ENCODE peak calls at places on chromosomes 1 and 21, in six cellular contexts. Y is cardiac fibroblast, P is HFF-Myc, H is tibial nerve, T is astrocyte of the spinal cord, W is AG04450. E is an unnamed sample.

GRCh38 chr1:46098043-46098712 is 34.3 kb downstream of the PIK3R3 start:
- DNase-seq in T (no peak), W (no peak), P (no peak), Y (peak; percentile 11), H (no peak), E (no peak)

GRCh38 chr21:34911360-34911759 is 137.7 kb downstream of the RUNX1 start:
- DNase-seq in H (no peak), Y (no peak), W (no peak), T (no peak), P (no peak), E (no peak)

GRCh38 chr1:176735201-176735600 is 272.2 kb downstream of the PAPPA2 start:
- DNase-seq in W (no peak), T (peak; percentile 2), P (no peak), Y (no peak), H (no peak), E (peak; percentile 4)

GRCh38 chr1:11735854-11736745 is at the start of gene AGTRAP:
- DNase-seq in H (peak; percentile 95), P (peak; percentile 70), W (peak; percentile 67), T (peak; percentile 91), Y (peak; percentile 95), E (peak; percentile 64)

GRCh38 chr21:30831194-30831765 is 1.7 kb upstream of the KRTAP7-1 start:
- DNase-seq in W (no peak), T (no peak), H (no peak), P (peak; percentile 2), Y (peak; percentile 22), E (no peak)

GRCh38 chr1:218259800-218260199 is 25.3 kb upstream of the RRP15 start:
- DNase-seq in Y (peak; percentile 17), P (no peak), H (no peak), W (no peak), T (no peak), E (no peak)

GRCh38 chr1:17717595-17717994 is 37.5 kb upstream of the ACTL8 start:
- DNase-seq in Y (no peak), H (no peak), T (no peak), W (no peak), P (no peak), E (no peak)

GRCh38 chr1:5751833-5752714 is 240.2 kb downstream of the NPHP4 start:
- DNase-seq in P (no peak), T (no peak), H (peak; percentile 12), Y (no peak), W (no peak), E (no peak)

GRCh38 chr1:108830119-108831008 is 26.5 kb downstream of the AKNAD1 start:
- DNase-seq in W (peak; percentile 89), P (peak; percentile 96), T (peak; percentile 95), H (peak; percentile 69), Y (peak; percentile 98), E (peak; percentile 52)

GRCh38 chr1:156527584-156527983 is 27.0 kb upstream of the MEF2D start:
- DNase-seq in H (no peak), Y (no peak), P (no peak), W (no peak), T (no peak), E (no peak)
- TF ChIP-seq CTCF in H (no peak), Y (no peak), P (no peak), W (no peak), T (no peak), E (no peak)

DNA sequence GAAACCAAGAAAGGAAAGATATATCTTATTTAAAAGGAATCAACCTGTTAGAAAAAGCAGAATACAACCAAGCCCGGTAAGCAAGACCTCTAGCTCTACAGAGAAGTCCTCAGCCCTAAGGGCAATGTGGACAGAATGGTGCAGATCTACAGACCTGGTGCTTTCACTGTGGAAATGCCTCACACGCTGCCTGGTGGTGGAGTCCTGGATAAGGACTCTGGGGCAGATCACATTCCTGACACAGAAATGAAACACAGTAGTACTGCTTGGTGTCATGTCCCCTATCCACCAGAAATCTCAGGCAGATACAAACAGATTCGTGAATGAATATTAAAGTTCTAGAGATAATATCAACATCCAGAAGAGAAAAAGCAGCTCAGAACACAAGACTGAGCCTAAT is 6.8 kb downstream of the CNN3 start:
- DNase-seq in P (no peak), T (no peak), H (no peak), W (no peak), Y (no peak), E (no peak)
- H3K4me3 ChIP-seq in P (no peak overlapping the region), T (no peak overlapping the region), H (peak overlapping the region; percentile 8), W (no peak overlapping the region), Y (no peak overlapping the region), E (peak overlapping the region; percentile 4)

GRCh38 chr1:212313616-212314015 is 28.4 kb downstream of the PPP2R5A start:
- DNase-seq in Y (peak; percentile 34), T (peak; percentile 76), H (no peak), W (no peak), P (peak; percentile 62), E (peak; percentile 77)

GRCh38 chr1:212311836-212312497 is 26.8 kb downstream of the PPP2R5A start:
- DNase-seq in W (no peak), T (no peak), H (no peak), P (no peak), Y (peak; percentile 60), E (no peak)

GRCh38 chr1:212315184-212315583 is 30.0 kb downstream of the PPP2R5A start:
- DNase-seq in W (no peak), H (no peak), P (no peak), Y (no peak), T (no peak), E (no peak)

GRCh38 chr1:212317916-212318315 is 32.7 kb downstream of the PPP2R5A start:
- DNase-seq in W (no peak), H (no peak), T (no peak), Y (no peak), P (no peak), E (no peak)

DNA sequence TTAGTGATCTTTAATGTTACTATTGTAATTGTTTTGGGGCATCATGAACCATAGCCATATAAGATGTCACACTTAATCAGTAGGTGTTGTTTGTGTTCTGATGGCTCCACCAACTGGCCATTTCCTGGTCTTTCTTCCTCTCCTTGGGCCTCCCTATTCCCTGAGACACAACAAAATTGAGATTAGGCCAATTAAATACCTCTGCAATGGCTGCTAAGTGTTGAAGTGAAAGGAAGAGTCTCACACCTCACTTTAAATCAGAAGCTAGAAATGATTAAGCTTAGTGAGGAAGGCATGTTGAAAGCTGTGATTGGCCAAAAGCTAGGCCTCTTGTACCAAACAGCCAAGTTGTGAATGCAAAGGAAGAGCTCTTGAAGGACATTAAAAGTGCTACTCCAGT is 30.7 kb downstream of the PPP2R5A start:
- DNase-seq in T (peak; percentile 36), P (no peak), Y (peak; percentile 56), H (no peak), W (no peak), E (peak; percentile 6)
- TF ChIP-seq CTCF in T (peak; percentile 43), P (peak; percentile 19), Y (peak; percentile 14), H (no peak), W (peak; percentile 6), E (peak; percentile 30)

DNA sequence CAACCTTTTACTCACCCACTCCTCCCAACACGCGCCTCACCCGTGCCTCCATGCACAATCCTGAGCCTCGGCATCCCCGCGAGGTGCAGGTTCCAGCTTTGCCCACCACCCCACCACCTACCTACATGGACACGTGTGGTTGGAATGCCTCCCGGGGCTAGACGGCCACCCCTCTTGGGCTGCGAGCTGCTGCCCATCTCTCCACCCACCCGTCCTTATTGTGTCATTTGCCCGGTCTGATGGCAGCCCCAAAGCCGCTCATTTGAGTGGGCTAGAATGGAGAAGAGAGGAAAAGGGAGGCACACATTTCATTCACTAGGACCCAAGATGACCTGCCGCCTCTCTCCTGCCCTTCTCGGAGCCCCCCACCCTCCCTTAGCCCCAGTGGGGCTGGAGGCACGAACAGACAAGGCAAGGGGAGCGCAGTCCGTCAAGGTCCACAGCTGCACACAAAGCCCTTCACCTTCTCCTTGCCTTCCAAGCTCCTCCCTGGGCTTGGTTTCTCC is 785 bp downstream of the ZNF697 start:
- DNase-seq in W (no peak), H (no peak), T (peak; percentile 15), P (no peak), Y (no peak), E (no peak)
- H3K4me3 ChIP-seq in W (peak overlapping the region; percentile 98), H (peak overlapping the region; percentile 94), T (peak overlapping the region; percentile 93), P (peak overlapping the region; percentile 79), Y (peak overlapping the region; percentile 89), E (peak overlapping the region; percentile 81)

GRCh38 chr1:204429746-204430145 is 18.1 kb upstream of the PPP1R15B start:
- DNase-seq in P (no peak), H (no peak), W (no peak), T (no peak), Y (no peak), E (no peak)
- TF ChIP-seq CTCF in P (no peak), H (no peak), W (no peak), T (no peak), Y (no peak), E (no peak)

DNA sequence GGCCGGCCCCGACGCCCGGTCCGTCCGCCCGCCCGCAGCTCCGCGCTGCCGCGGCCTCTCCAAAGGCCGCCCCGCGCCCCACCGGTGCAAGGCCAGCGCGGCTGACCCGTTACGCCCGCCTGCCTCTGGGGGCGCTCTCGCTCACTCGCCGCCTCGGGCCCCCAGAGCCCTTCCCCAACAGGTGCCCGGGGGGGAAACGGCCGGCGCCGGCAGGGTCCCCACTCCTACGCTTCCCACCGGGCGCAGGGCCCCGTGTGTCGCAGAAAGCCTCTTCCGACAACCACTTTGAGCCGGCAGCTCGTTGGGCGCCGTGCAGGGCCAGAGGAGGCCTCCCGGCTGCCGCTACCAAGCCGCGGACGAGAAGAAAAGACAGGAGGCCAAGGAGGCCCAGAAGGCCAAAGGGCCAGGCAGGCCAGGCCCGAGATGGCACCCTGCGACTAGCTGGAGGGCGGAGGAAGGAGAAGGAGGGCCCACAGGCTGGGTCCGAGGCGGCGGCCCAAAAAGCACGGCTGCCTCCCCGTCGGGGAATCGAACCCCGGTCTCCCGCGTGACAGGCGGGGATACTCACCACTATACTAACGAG is 64.9 kb upstream of the FCGR2A start:
- DNase-seq in W (no peak), Y (peak; percentile 75), T (peak; percentile 43), H (no peak), P (no peak), E (no peak)
- H3K4me3 ChIP-seq in W (peak overlapping the region; percentile 58), Y (peak overlapping the region; percentile 56), T (peak overlapping the region; percentile 51), H (peak overlapping the region; percentile 81), P (peak overlapping the region; percentile 53), E (peak overlapping the region; percentile 38)

E was measured in astrocyte of the cerebellum.